ENCODE peak calls at places on chromosomes 6 and 20, in six cellular contexts. E is CD8-positive, alpha-beta T cell; D is progenitor cell of endocrine pancreas; M is AG10803; N is mammary epithelial cell; S is cardiac fibroblast. R is an unnamed sample.

GRCh38 chr20:48638546-48638945 is 189.3 kb downstream of the PREX1 start:
- DNase-seq in E (no peak), D (no peak), M (peak), N (peak), S (peak), R (no peak)

GRCh38 chr20:61939691-61940360 is 125.9 kb downstream of the TAF4 start:
- DNase-seq in E (no peak), D (no peak), M (no peak), N (no peak), S (no peak), R (no peak)

GRCh38 chr6:16694789-16695188 is 66.5 kb downstream of the ATXN1 start:
- DNase-seq in E (no peak), D (no peak), M (no peak), N (no peak), S (no peak), R (no peak)

GRCh38 chr6:33418690-33419291 is 884 bp upstream of the CUTA start:
- DNase-seq in E (no peak), D (no peak), M (no peak), N (no peak), S (peak), R (no peak)

GRCh38 chr20:53579581-53580375 is 13.9 kb downstream of the ZNF217 start:
- DNase-seq in E (no peak), D (no peak), M (peak), N (peak), S (peak), R (no peak)

GRCh38 chr6:42424906-42425474 is 26.7 kb downstream of the TRERF1 start:
- DNase-seq in E (no peak), D (no peak), M (no peak), N (no peak), S (no peak), R (no peak)

GRCh38 chr6:40359808-40360207 is 227.4 kb downstream of the LRFN2 start:
- DNase-seq in E (no peak), D (no peak), M (no peak), N (no peak), S (no peak), R (no peak)

GRCh38 chr6:85865665-85866372 is 223.1 kb upstream of the SYNCRIP start:
- DNase-seq in E (no peak), D (no peak), M (peak), N (peak), S (peak), R (no peak)

GRCh38 chr20:23689399-23689690 is 507 bp upstream of the CST4 start:
- DNase-seq in E (no peak), D (no peak), M (no peak), N (no peak), S (no peak), R (no peak)

GRCh38 chr6:36615018-36615761 is 21.0 kb downstream of the SRSF3 start:
- DNase-seq in E (no peak), D (no peak), M (peak), N (peak), S (peak), R (no peak)

GRCh38 chr6:119077643-119078448 is 618 bp downstream of the FAM184A start:
- DNase-seq in E (peak), D (peak), M (peak), N (peak), S (peak), R (peak)

GRCh38 chr6:44855562-44856494 is 468.3 kb downstream of the CDC5L start:
- DNase-seq in E (no peak), D (no peak), M (peak), N (no peak), S (peak), R (no peak)

GRCh38 chr6:44854712-44855111 is 467.2 kb downstream of the CDC5L start:
- DNase-seq in E (no peak), D (no peak), M (no peak), N (no peak), S (no peak), R (no peak)

GRCh38 chr6:44849829-44850228 is 462.3 kb downstream of the CDC5L start:
- DNase-seq in E (no peak), D (no peak), M (no peak), N (no peak), S (peak), R (no peak)

GRCh38 chr6:44850367-44850766 is 462.9 kb downstream of the CDC5L start:
- DNase-seq in E (no peak), D (no peak), M (no peak), N (no peak), S (no peak), R (no peak)

DNA sequence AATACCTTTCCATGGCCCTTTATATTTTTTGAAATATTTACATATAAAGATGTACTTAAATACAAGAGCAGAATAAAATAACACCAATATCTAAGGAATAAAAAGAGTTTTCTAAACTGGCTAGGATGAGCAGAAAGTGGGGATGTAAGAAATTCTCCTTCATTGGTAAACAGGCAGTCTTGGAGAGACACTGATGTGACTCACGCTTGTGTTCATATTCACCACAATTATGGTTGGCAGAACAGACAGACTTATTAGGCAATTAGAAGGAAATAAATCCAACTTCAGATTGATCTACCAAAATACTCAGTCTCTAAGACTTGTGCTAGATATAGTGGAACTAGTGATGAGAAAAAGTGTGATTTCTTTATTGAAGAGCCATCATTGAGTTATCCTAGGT is 463.7 kb downstream of the CDC5L start:
- DNase-seq in E (no peak), D (no peak), M (peak), N (peak), S (peak), R (no peak)
- TF ChIP-seq CTCF in E (no peak), D (no peak), M (no peak), N (no peak), S (no peak), R (no peak)

GRCh38 chr6:227812-228338 is 64.4 kb upstream of the DUSP22 start:
- DNase-seq in E (no peak), D (no peak), M (no peak), N (no peak), S (no peak), R (no peak)

GRCh38 chr6:228881-229651 is 63.2 kb upstream of the DUSP22 start:
- DNase-seq in E (no peak), D (no peak), M (no peak), N (no peak), S (no peak), R (no peak)

GRCh38 chr6:225907-226306 is 66.4 kb upstream of the DUSP22 start:
- DNase-seq in E (no peak), D (no peak), M (no peak), N (no peak), S (no peak), R (no peak)

GRCh38 chr6:226516-227073 is 65.7 kb upstream of the DUSP22 start:
- DNase-seq in E (no peak), D (no peak), M (no peak), N (no peak), S (no peak), R (no peak)

GRCh38 chr6:227074-227782 is 65.1 kb upstream of the DUSP22 start:
- DNase-seq in E (no peak), D (no peak), M (peak), N (no peak), S (no peak), R (no peak)
- TF ChIP-seq CTCF in E (no peak), D (no peak), M (peak), N (peak), S (peak), R (no peak)

GRCh38 chr6:104957301-104958177 is 632 bp downstream of the LIN28B start:
- DNase-seq in E (no peak), D (no peak), M (no peak), N (no peak), S (no peak), R (no peak)
- TF ChIP-seq CTCF in E (no peak), D (no peak), M (no peak), N (no peak), S (no peak), R (no peak)

DNA sequence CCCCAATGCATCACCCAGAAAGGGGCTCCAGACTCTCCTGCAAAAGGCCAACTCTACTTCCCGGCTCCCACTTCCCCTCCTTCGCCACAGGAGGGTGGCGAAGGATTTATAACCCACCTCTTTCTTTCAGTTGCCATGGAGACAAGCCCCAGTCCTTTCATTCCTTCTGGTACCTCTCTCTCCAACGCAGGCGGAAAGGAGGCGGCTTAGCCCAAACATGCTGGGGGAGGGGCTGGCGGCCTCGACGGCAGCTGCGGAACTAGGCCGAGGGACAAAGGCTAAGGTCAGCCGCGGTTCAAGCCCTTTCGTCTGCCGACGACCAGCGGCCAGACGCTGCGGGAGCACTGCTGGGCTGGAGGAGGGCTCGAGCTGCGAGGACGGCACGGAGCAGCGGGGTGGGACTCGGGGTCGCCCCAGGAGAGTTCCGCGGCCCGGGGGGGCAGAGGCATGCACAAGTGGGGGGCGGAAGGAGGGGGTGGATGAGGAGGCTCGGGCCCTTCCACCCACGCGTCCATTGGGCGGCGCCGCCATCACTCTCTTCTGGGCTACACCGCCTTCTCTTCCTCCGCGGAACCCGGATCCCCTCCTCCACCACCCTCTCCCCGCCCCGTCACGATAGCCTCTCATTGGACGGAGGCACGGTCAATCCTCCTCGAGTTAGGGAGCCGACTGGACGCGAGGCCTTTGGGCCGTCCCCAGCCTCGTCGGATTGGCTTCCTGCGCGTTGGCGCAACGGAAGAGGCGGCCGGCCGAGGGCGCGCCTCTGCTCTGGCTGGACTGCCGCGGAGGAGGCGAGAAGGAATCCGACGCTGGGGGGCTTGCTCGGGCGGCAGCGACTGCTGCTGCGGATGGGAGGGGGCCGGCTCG is at the start of gene PANK2:
- DNase-seq in E (peak), D (peak), M (peak), N (peak), S (peak), R (peak)
- TF ChIP-seq CTCF in E (no peak), D (peak), M (peak), N (peak), S (peak), R (no peak)

DNA sequence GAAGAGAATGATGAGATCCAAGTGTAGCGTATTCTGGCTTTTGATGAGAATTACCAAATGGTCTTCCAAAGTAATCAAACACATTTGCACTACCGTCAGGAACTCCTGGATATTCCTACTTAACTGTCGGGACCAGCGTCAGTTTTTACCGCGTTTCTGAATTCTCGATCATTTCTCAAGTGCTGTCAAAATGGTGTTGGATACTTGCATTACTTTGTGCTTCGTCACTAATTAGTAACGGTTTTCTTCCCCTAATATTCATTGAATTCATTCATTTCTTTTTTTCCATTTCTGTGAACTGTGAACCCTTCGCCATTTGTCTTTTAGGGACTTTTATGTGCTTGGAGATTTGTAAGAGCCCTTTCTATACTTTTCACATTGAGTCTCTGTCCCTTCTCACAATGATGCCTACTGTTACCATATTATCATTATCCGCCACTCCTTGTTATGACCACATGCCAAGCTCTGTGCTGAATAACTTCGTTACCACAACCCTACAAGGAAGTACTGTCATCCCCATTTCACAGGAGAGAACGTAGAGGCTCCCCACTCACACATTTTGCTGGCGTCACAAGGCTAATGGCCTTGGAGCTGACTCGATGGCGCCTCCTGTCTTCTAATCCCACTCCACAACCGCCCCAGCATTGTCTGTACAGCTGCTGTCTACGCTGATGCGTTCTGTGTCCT is 74.2 kb upstream of the QKI start:
- DNase-seq in E (no peak), D (no peak), M (no peak), N (no peak), S (no peak), R (no peak)
- TF ChIP-seq CTCF in E (no peak), D (no peak), M (no peak), N (no peak), S (no peak), R (no peak)

GRCh38 chr20:38290829-38291581 is 13.0 kb upstream of the BPI start:
- DNase-seq in E (no peak), D (no peak), M (peak), N (no peak), S (peak), R (no peak)
- TF ChIP-seq CTCF in E (no peak), D (peak), M (peak), N (peak), S (peak), R (no peak)

GRCh38 chr6:5766260-5766659 is 240.5 kb downstream of the NRN1 start:
- DNase-seq in E (no peak), D (no peak), M (peak), N (no peak), S (no peak), R (no peak)
- TF ChIP-seq CTCF in E (no peak), D (no peak), M (peak), N (no peak), S (peak), R (no peak)

DNA sequence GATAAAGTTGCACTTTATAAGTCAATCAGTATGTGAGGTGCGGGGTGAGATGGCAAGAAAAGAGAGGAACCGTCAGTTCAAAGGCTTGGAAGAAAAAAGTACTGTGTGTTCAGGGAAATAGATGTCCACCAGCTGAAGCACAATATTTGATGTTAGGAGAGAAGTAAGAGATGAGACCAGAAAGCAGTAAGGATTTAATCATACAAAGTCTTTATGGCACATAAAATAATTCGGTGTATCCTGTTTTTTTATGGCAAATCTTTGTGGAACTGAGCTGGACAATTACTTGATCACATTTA is 197.2 kb downstream of the FAXC start:
- DNase-seq in E (no peak), D (no peak), M (no peak), N (no peak), S (no peak), R (no peak)
- TF ChIP-seq CTCF in E (no peak), D (no peak), M (no peak), N (no peak), S (no peak), R (no peak)

R was measured in activated B cell treated with CpG ODN at 0.5 μM for 24 hours.